ENCODE peak calls at places on chromosome 12, in seven cellular contexts. Q is H9, O is IMR-90, M is H1, A is mesenchymal stem cell, D is neuronal stem cell, X is trophoblast cell. K is an unnamed sample.

GRCh38 chr12:9870311-9870866 is 1.2 kb upstream of the CLEC2B start:
- DNase-seq in O (no peak), A (peak; percentile 20), M (no peak), Q (no peak), X (no peak), D (no peak), K (no peak)

GRCh38 chr12:46303039-46303666 is 34.3 kb upstream of the SLC38A1 start:
- DNase-seq in O (peak; percentile 33), M (no peak), Q (no peak), X (peak; percentile 22), D (no peak), A (peak; percentile 13), K (peak; percentile 54)

GRCh38 chr12:89544730-89545184 is 18.9 kb upstream of the POC1B start:
- DNase-seq in O (no peak), M (no peak), D (peak; percentile 60), X (no peak), Q (no peak), A (peak; percentile 60), K (peak; percentile 55)

GRCh38 chr12:125341422-125341821 is 276.2 kb downstream of the AACS start:
- DNase-seq in D (no peak), M (no peak), O (no peak), X (no peak), A (no peak), Q (no peak), K (no peak)

GRCh38 chr12:15074351-15074750 is 101.5 kb downstream of the PDE6H start:
- DNase-seq in D (no peak), O (peak; percentile 4), M (no peak), X (no peak), A (peak; percentile 89), Q (no peak), K (no peak)

GRCh38 chr12:109111775-109112491 is 4.5 kb upstream of the ACACB start:
- DNase-seq in M (no peak), X (peak; percentile 41), D (no peak), Q (peak; percentile 53), A (peak; percentile 62), O (peak; percentile 49), K (peak; percentile 63)

GRCh38 chr12:95881331-95881955 is 22.7 kb downstream of the SNRPF start:
- DNase-seq in A (no peak), Q (no peak), D (no peak), M (no peak), O (peak; percentile 67), X (no peak), K (no peak)

GRCh38 chr12:96036765-96037455 is 1.5 kb upstream of the LTA4H start:
- DNase-seq in M (no peak), D (no peak), X (no peak), O (peak; percentile 82), Q (no peak), A (no peak), K (no peak)

GRCh38 chr12:10503460-10503859 is 2.2 kb upstream of the EIF2S3B start:
- DNase-seq in O (no peak), A (no peak), X (no peak), Q (no peak), M (no peak), D (no peak), K (no peak)

GRCh38 chr12:109459247-109459646 is 17.9 kb downstream of the KCTD10 start:
- DNase-seq in A (peak; percentile 72), O (peak; percentile 89), M (no peak), D (no peak), X (no peak), Q (no peak), K (no peak)

GRCh38 chr12:66409195-66409871 is 107.0 kb downstream of the HELB start:
- DNase-seq in O (peak; percentile 80), M (peak; percentile 33), X (peak; percentile 30), Q (peak; percentile 70), D (peak; percentile 21), A (peak; percentile 69), K (peak; percentile 81)

GRCh38 chr12:122206976-122207375 is 3.5 kb downstream of the B3GNT4 start:
- DNase-seq in X (no peak), Q (no peak), O (no peak), D (no peak), A (no peak), M (no peak), K (no peak)

GRCh38 chr12:124292385-124292784 is 2.5 kb upstream of the RFLNA start:
- DNase-seq in X (no peak), O (no peak), M (no peak), Q (no peak), A (no peak), D (no peak), K (no peak)

GRCh38 chr12:113069149-113069548 is 12.6 kb downstream of the DTX1 start:
- DNase-seq in A (no peak), M (no peak), X (no peak), O (no peak), D (no peak), Q (peak; percentile 36), K (no peak)

GRCh38 chr12:9760699-9761406 is at the start of gene CD69:
- DNase-seq in O (no peak), D (no peak), M (no peak), X (peak; percentile 39), A (peak; percentile 65), Q (no peak), K (no peak)

GRCh38 chr12:64943686-64944085 is 119.2 kb downstream of the TBC1D30 start:
- DNase-seq in Q (no peak), A (peak; percentile 24), M (no peak), X (no peak), D (no peak), O (no peak), K (no peak)

GRCh38 chr12:31906581-31907286 is 52.5 kb upstream of the RESF1 start:
- DNase-seq in M (no peak), D (no peak), A (no peak), O (no peak), X (no peak), Q (no peak), K (no peak)
- H3K4ac ChIP-seq in M (no peak overlapping the region), D (no peak overlapping the region), A (no peak overlapping the region), O (no peak overlapping the region), X (no peak overlapping the region), Q (no peak overlapping the region), K (no peak overlapping the region)

GRCh38 chr12:55829967-55830600 is 697 bp upstream of the DNAJC14 start:
- DNase-seq in M (no peak), O (no peak), Q (peak; percentile 70), A (no peak), D (no peak), X (no peak), K (peak; percentile 71)
- H3K4me1 ChIP-seq in M (peaks cover 1% of the 10 kb centered on the region), O (peaks cover 14% of the 10 kb centered on the region), Q (no peaks in the 10 kb centered on the region), A (peaks cover 31% of the 10 kb centered on the region), D (peaks cover 7% of the 10 kb centered on the region), X (peaks cover 19% of the 10 kb centered on the region), K (peaks cover 8% of the 10 kb centered on the region)

GRCh38 chr12:67697981-67698380 is 49.4 kb downstream of the DYRK2 start:
- DNase-seq in X (no peak), Q (no peak), A (peak; percentile 51), D (no peak), O (no peak), M (no peak), K (no peak)

GRCh38 chr12:67695974-67696373 is 47.4 kb downstream of the DYRK2 start:
- DNase-seq in X (no peak), Q (no peak), M (no peak), O (no peak), A (no peak), D (no peak), K (no peak)

GRCh38 chr12:67698711-67699603 is 50.4 kb downstream of the DYRK2 start:
- DNase-seq in O (peak; percentile 52), M (no peak), D (no peak), X (no peak), A (peak; percentile 71), Q (no peak), K (no peak)

GRCh38 chr12:67693895-67694294 is 45.4 kb downstream of the DYRK2 start:
- DNase-seq in Q (no peak), O (no peak), A (no peak), D (no peak), M (no peak), X (no peak), K (no peak)

DNA sequence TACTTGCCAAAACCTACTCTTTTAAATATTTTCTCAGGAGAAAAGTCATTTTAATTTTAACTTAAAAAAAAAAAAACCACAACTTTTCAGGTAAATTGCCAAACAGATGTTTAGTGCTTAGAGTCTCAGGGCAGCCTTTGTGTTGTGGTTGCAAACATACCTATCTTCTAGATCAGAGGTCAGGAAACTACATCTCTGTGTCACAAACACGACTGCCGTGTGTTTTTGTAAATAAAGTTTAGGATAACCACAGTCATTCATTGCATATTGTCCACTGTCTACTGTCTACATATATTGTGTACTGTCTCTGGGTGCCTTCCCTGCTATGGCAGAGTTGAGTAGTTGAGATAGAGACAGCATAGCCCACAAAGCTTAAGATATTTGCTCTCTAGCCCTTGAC is 48.9 kb downstream of the DYRK2 start:
- DNase-seq in A (peak; percentile 53), M (no peak), X (peak; percentile 26), D (no peak), O (no peak), Q (no peak), K (no peak)
- H3K4me2 ChIP-seq in A (no peak overlapping the region), M (no peak overlapping the region), X (no peak overlapping the region), D (no peak overlapping the region), O (no peak overlapping the region), Q (no peak overlapping the region), K (no peak overlapping the region)

GRCh38 chr12:633731-634130 is 29.5 kb downstream of the NINJ2 start:
- DNase-seq in X (no peak), A (no peak), Q (no peak), D (no peak), M (no peak), O (no peak), K (no peak)

GRCh38 chr12:632102-632696 is 31.0 kb downstream of the NINJ2 start:
- DNase-seq in O (peak; percentile 92), Q (peak; percentile 54), M (no peak), X (peak; percentile 81), A (peak; percentile 94), D (peak; percentile 46), K (peak; percentile 88)

GRCh38 chr12:627285-627684 is 36.0 kb downstream of the NINJ2 start:
- DNase-seq in M (no peak), A (no peak), O (no peak), Q (no peak), D (no peak), X (no peak), K (no peak)

GRCh38 chr12:627863-628805 is 35.1 kb downstream of the NINJ2 start:
- DNase-seq in A (no peak), D (no peak), O (no peak), Q (no peak), M (no peak), X (peak; percentile 85), K (peak; percentile 59)

DNA sequence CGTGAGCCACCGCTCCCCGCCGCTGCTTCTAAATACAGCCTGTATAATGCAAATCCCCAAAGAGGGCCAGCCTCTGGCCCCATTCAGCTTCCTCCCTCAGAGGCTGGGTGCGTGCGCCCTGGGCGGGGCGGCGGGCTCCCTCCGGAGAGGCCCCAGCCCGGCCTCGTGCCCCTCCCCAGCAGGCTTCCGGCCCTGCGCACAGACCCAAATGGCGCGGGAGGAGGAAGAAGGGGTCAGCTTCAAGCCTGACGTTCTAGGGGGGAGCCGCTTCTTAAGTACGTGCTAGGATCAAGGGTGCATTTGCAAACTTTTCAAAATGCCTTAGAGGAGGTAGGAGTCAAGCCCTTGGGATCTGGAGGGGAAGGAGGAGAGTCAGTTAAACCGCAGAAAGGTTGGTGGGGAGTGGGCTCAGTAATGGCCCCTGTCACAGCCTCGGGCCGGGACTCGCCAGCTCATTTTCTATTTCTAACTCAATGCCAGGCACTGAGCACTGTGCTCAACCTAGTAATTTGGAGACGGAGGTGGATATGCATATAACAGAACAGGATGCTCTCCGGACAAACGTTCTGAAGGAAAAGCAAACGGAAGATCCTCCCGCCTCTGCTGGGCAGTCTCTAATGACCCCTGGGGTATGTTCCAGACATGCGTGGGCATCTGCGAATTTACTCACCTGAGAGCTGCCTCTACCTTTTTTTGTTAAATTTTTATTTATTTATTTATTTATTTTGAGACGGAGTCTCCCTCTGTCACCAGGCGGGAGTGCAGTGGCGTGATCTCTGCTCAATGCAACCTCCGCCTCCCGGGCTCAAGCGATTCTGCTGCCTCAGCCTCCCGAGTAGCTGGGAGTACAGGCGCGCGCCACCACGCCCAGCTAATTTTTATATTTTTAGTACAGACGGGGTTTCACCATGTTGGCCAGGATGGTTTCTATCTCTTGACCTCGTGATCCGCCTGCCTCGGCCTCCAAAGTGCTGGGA is 32.3 kb downstream of the NINJ2 start:
- DNase-seq in O (no peak), A (no peak), Q (peak; percentile 78), X (peak; percentile 31), M (no peak), D (no peak), K (peak; percentile 60)
- H3K4ac ChIP-seq in O (no peak overlapping the region), A (no peak overlapping the region), Q (no peak overlapping the region), X (peak overlapping the region; percentile 35), M (no peak overlapping the region), D (no peak overlapping the region), K (no peak overlapping the region)

K was measured in mesendoderm.